ENCODE peak calls at places on chromosomes 11 and 22, in six cellular contexts. J, D, K, O, P and X are unnamed samples.

GRCh38 chr22:38953577-38954413 is 3.6 kb upstream of the APOBEC3A start:
- DNase-seq in J (no peak), D (no peak), K (peak), O (no peak), P (peak), X (no peak)

GRCh38 chr11:47924184-47924671 is 56.1 kb upstream of the PTPRJ start:
- DNase-seq in J (no peak), D (no peak), K (no peak), O (peak), P (no peak), X (no peak)

GRCh38 chr22:21651521-21652009 is 9.5 kb downstream of the SDF2L1 start:
- DNase-seq in J (no peak), D (no peak), K (no peak), O (no peak), P (no peak), X (no peak)

GRCh38 chr22:19663286-19663815 is 51.0 kb upstream of the SEPTIN5 start:
- DNase-seq in J (peak), D (no peak), K (peak), O (peak), P (no peak), X (no peak)

GRCh38 chr11:117816151-117816741 is 8.3 kb downstream of the FXYD2 start:
- DNase-seq in J (no peak), D (peak), K (peak), O (peak), P (no peak), X (no peak)

GRCh38 chr22:50621948-50622722 is 5.8 kb downstream of the ARSA start:
- DNase-seq in J (no peak), D (no peak), K (peak), O (peak), P (peak), X (no peak)

GRCh38 chr11:77547863-77548551 is 41.7 kb upstream of the AQP11 start:
- DNase-seq in J (peak), D (peak), K (peak), O (peak), P (no peak), X (peak)

GRCh38 chr11:134656861-134657540 is 245.0 kb upstream of the B3GAT1 start:
- DNase-seq in J (no peak), D (peak), K (no peak), O (no peak), P (no peak), X (peak)

GRCh38 chr11:382081-382643 is 11.8 kb upstream of the PKP3 start:
- DNase-seq in J (no peak), D (no peak), K (no peak), O (no peak), P (no peak), X (no peak)

GRCh38 chr22:23685205-23685784 is 5.5 kb upstream of the RGL4 start:
- DNase-seq in J (no peak), D (no peak), K (no peak), O (no peak), P (peak), X (no peak)

GRCh38 chr11:66126808-66127555 is 56.9 kb downstream of the PACS1 start:
- DNase-seq in J (no peak), D (peak), K (peak), O (peak), P (no peak), X (no peak)

GRCh38 chr11:17898782-17899181 is 114.1 kb downstream of the SERGEF start:
- DNase-seq in J (no peak), D (no peak), K (no peak), O (no peak), P (no peak), X (no peak)
- H3K4me3 ChIP-seq in J (no peak), D (no peak), K (no peak), O (no peak), P (no peak), X (no peak)

DNA sequence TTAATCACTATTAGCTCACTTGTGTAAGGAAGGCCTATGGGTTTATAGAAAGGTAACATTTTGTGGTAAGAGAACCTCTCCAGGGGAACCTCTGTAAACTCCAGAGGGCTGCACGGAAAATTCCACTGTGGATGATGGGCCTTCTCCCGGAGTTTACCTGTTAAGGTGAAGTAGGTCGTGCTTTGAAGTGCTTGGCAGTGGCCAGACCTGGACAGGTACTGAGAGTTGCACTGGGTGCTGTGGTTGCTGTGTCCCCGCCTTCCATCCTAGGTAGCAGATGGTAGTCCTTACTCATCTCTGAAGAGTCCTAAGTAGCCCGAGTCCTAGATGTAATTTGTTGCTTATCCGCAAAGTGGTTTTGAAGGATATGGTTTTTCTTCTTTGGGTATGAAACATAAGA is 133.4 kb downstream of the TEAD1 start:
- DNase-seq in J (no peak), D (no peak), K (peak), O (no peak), P (no peak), X (no peak)
- H3K4me3 ChIP-seq in J (no peak), D (no peak), K (no peak), O (no peak), P (no peak), X (no peak)

DNA sequence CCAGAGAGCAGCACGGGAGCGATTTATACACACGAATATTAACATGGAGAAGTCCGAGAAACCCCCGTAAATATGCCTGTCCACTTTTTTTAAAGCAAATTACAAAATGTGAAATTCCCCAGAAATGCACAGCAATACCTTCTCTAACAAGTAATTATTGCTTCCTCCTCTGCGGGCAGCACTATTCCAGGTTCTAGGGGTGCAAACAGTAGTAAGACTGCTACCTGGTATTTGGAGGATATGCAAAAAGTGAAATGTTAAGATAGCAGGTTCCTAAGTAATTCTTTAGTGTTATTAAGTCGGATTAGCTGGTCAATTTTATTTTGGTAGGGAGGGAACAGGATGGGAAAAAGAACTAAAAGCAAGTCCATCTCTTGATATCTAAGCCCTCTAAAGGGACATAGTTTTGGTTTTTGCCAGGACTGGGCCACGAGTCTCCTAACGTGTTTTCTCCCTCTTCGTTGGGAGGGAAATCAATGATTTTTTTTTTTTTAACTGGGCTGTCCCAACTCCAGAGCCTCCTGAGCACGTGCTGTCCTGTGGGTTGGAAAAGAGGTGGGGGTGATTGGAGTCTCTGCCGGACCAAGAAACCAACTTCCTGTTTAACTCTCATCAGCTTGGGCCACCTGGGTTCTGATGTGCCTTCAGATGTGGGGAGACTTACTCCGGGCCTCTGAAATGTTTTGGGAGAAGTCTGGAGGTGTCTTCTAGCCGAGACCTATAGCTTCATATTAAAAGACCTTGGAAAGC is 1.7 kb upstream of the XBP1 start:
- DNase-seq in J (no peak), D (no peak), K (peak), O (peak), P (no peak), X (peak)
- H3K4me3 ChIP-seq in J (no peak), D (peak), K (peak), O (no peak), P (peak), X (peak)

GRCh38 chr11:108220721-108221346 is 1.6 kb downstream of the NPAT start:
- DNase-seq in J (no peak), D (no peak), K (peak), O (no peak), P (no peak), X (no peak)

GRCh38 chr11:108222686-108223448 is at the start of gene ATM:
- DNase-seq in J (peak), D (peak), K (peak), O (peak), P (peak), X (peak)

GRCh38 chr11:108223449-108224149 is 732 bp downstream of the ATM start:
- DNase-seq in J (no peak), D (no peak), K (peak), O (no peak), P (no peak), X (peak)

GRCh38 chr11:108221401-108221800 is 1.0 kb downstream of the NPAT start:
- DNase-seq in J (no peak), D (no peak), K (no peak), O (no peak), P (no peak), X (no peak)

GRCh38 chr11:108221981-108222685 is at the start of gene NPAT:
- DNase-seq in J (no peak), D (no peak), K (peak), O (no peak), P (no peak), X (no peak)
- H3K4me3 ChIP-seq in J (peak), D (peak), K (peak), O (peak), P (peak), X (peak)